ENCODE peak calls at places on chromosomes 6 and 20, in five cellular contexts. H is fibroblast of pulmonary artery; K is stimulated activated CD4-positive, alpha-beta T cell treated with anti-CD3 and anti-CD28 coated beads, Interleukin-1b, Interleukin-23, amount 100 ng/mL, for 1 hour; O is hepatocyte; M is upper lobe of right lung. D is an unnamed sample.

GRCh38 chr6:68777956-68778355 is 142.9 kb downstream of the ADGRB3 start:
- DNase-seq in M (no peak), H (peak), K (no peak), O (no peak), D (peak)

GRCh38 chr6:163835772-163836171 is 421.3 kb downstream of the QKI start:
- DNase-seq in K (no peak), M (no peak), H (no peak), O (no peak), D (no peak)

GRCh38 chr6:37338745-37339255 is 15.0 kb upstream of the RNF8 start:
- DNase-seq in M (no peak), O (no peak), K (no peak), H (no peak), D (no peak)

GRCh38 chr6:9532621-9533557 is 882.0 kb downstream of the TFAP2A start:
- DNase-seq in K (no peak), M (no peak), H (peak), O (no peak), D (no peak)

GRCh38 chr6:7647504-7647903 is 57.5 kb downstream of the SNRNP48 start:
- DNase-seq in M (no peak), O (no peak), K (no peak), H (no peak), D (no peak)

GRCh38 chr6:40352006-40352405 is 235.2 kb downstream of the LRFN2 start:
- DNase-seq in O (no peak), M (no peak), K (no peak), H (peak), D (no peak)

GRCh38 chr6:99821164-99821563 is 172.9 kb downstream of the MCHR2 start:
- DNase-seq in O (no peak), H (no peak), K (no peak), M (no peak), D (no peak)

GRCh38 chr6:130834482-130835251 is 7.5 kb downstream of the SMLR1 start:
- DNase-seq in M (no peak), H (no peak), O (no peak), K (no peak), D (no peak)

GRCh38 chr20:58141971-58142842 is 86.2 kb downstream of the ANKRD60 start:
- DNase-seq in H (no peak), M (peak), K (no peak), O (no peak), D (no peak)

GRCh38 chr6:157607317-157608109 is 215.5 kb upstream of the SNX9 start:
- DNase-seq in K (no peak), M (no peak), H (peak), O (no peak), D (no peak)

GRCh38 chr6:138242987-138243592 is 24.8 kb upstream of the PBOV1 start:
- DNase-seq in O (no peak), M (no peak), H (no peak), K (no peak), D (no peak)

GRCh38 chr20:64257107-64257757 is 1.7 kb downstream of the PCMTD2 start:
- DNase-seq in K (no peak), O (no peak), M (no peak), H (no peak), D (no peak)

GRCh38 chr6:170369439-170369838 is 62.9 kb downstream of the FAM120B start:
- DNase-seq in H (no peak), O (no peak), K (no peak), M (no peak), D (no peak)

GRCh38 chr6:3769610-3770009 is 18.1 kb upstream of the PXDC1 start:
- DNase-seq in O (no peak), M (no peak), H (peak), K (no peak), D (no peak)

GRCh38 chr6:167350322-167350721 is 25.4 kb downstream of the TTLL2 start:
- DNase-seq in O (no peak), M (no peak), K (no peak), H (no peak), D (no peak)